ENCODE peak calls at places on chromosomes 6 and 20, in seven cellular contexts. Y is GM23248; N is sciatic nerve; S is fibroblast of lung; U is MCF 10A; A is ELF-1; J is stimulated activated naive CD4-positive, alpha-beta T cell. R is an unnamed sample.

GRCh38 chr6:81996414-81996813 is 243.9 kb upstream of the TENT5A start:
- DNase-seq in J (no peak), U (peak), N (no peak), Y (peak), S (peak), A (no peak), R (no peak)

GRCh38 chr6:22020299-22020998 is 276.4 kb downstream of the PRL start:
- DNase-seq in U (no peak), A (no peak), S (no peak), Y (no peak), N (no peak), J (no peak), R (no peak)

GRCh38 chr6:113402541-113402940 is 454.6 kb upstream of the MARCKS start:
- DNase-seq in S (no peak), J (no peak), Y (no peak), A (no peak), N (no peak), U (no peak), R (no peak)

GRCh38 chr6:160960839-160961238 is 30.7 kb upstream of the MAP3K4 start:
- DNase-seq in Y (no peak), A (no peak), S (no peak), J (no peak), U (no peak), N (no peak), R (no peak)

GRCh38 chr6:114783783-114784182 is 441.0 kb upstream of the HS3ST5 start:
- DNase-seq in S (no peak), N (no peak), Y (no peak), U (no peak), A (no peak), J (no peak), R (no peak)

GRCh38 chr6:10175330-10175729 is 239.5 kb downstream of the TFAP2A start:
- DNase-seq in A (no peak), U (peak), N (no peak), Y (no peak), J (no peak), S (no peak), R (no peak)

GRCh38 chr6:154901856-154902552 is 93.1 kb upstream of the TIAM2 start:
- DNase-seq in J (no peak), N (no peak), A (no peak), U (no peak), S (no peak), Y (no peak), R (no peak)

GRCh38 chr20:13105864-13106457 is 97.2 kb downstream of the SPTLC3 start:
- DNase-seq in A (peak), S (peak), N (no peak), Y (peak), J (no peak), U (peak), R (peak)

GRCh38 chr6:125392682-125393081 is 90.9 kb upstream of the HDDC2 start:
- DNase-seq in N (no peak), U (no peak), J (no peak), A (no peak), Y (no peak), S (no peak), R (no peak)

GRCh38 chr6:39416728-39417127 is 94.2 kb upstream of the KCNK16 start:
- DNase-seq in U (peak), Y (peak), A (peak), N (no peak), S (peak), J (no peak), R (peak)